ENCODE peak calls at places on chromosomes 3 and 15, in six cellular contexts. One of them, this sample, is unnamed.

GRCh38 chr15:76998661-76999285 is 3.8 kb downstream of the PSTPIP1 start:
- DNase-seq in skeletal muscle cell: no peak
- DNase-seq in lower leg skin: no peak
- DNase-seq in heart right ventricle: no peak
- DNase-seq in stimulated activated CD8-positive, alpha-beta memory T cell treated with anti-CD3 and anti-CD28 coated beads, Interleukin-7, amount 100 ng/mL, for 48 hours: no peak
- DNase-seq in endothelial cell: no peak
- DNase-seq in this sample: no peak

GRCh38 chr3:11096266-11097135 is 57.8 kb upstream of the HRH1 start:
- DNase-seq in endothelial cell: peak; percentile 28
- DNase-seq in skeletal muscle cell: peak; percentile 86
- DNase-seq in lower leg skin: peak; percentile 91
- DNase-seq in heart right ventricle: peak; percentile 63
- DNase-seq in stimulated activated CD8-positive, alpha-beta memory T cell treated with anti-CD3 and anti-CD28 coated beads, Interleukin-7, amount 100 ng/mL, for 48 hours: peak; percentile 74
- DNase-seq in this sample: peak; percentile 58

GRCh38 chr15:24772256-24772655 is 96.7 kb downstream of the NPAP1 start:
- DNase-seq in endothelial cell: no peak
- DNase-seq in heart right ventricle: no peak
- DNase-seq in stimulated activated CD8-positive, alpha-beta memory T cell treated with anti-CD3 and anti-CD28 coated beads, Interleukin-7, amount 100 ng/mL, for 48 hours: no peak
- DNase-seq in skeletal muscle cell: no peak
- DNase-seq in lower leg skin: no peak
- DNase-seq in this sample: peak; percentile 55

GRCh38 chr3:106275592-106275991 is 406.8 kb upstream of the CBLB start:
- DNase-seq in endothelial cell: no peak
- DNase-seq in stimulated activated CD8-positive, alpha-beta memory T cell treated with anti-CD3 and anti-CD28 coated beads, Interleukin-7, amount 100 ng/mL, for 48 hours: no peak
- DNase-seq in heart right ventricle: no peak
- DNase-seq in lower leg skin: no peak
- DNase-seq in skeletal muscle cell: no peak
- DNase-seq in this sample: no peak

GRCh38 chr3:124745092-124745491 is 14.8 kb downstream of the UMPS start:
- DNase-seq in endothelial cell: no peak
- DNase-seq in lower leg skin: no peak
- DNase-seq in heart right ventricle: no peak
- DNase-seq in skeletal muscle cell: no peak
- DNase-seq in stimulated activated CD8-positive, alpha-beta memory T cell treated with anti-CD3 and anti-CD28 coated beads, Interleukin-7, amount 100 ng/mL, for 48 hours: no peak
- DNase-seq in this sample: no peak

GRCh38 chr3:41199866-41200668 is 762 bp downstream of the CTNNB1 start:
- DNase-seq in stimulated activated CD8-positive, alpha-beta memory T cell treated with anti-CD3 and anti-CD28 coated beads, Interleukin-7, amount 100 ng/mL, for 48 hours: peak; percentile 14
- DNase-seq in lower leg skin: no peak
- DNase-seq in skeletal muscle cell: no peak
- DNase-seq in endothelial cell: no peak
- DNase-seq in heart right ventricle: peak; percentile 42
- DNase-seq in this sample: peak; percentile 63

GRCh38 chr15:74318376-74319137 is 48.9 kb downstream of the CYP11A1 start:
- DNase-seq in endothelial cell: no peak
- DNase-seq in stimulated activated CD8-positive, alpha-beta memory T cell treated with anti-CD3 and anti-CD28 coated beads, Interleukin-7, amount 100 ng/mL, for 48 hours: peak; percentile 6
- DNase-seq in skeletal muscle cell: no peak
- DNase-seq in heart right ventricle: peak; percentile 73
- DNase-seq in lower leg skin: no peak
- DNase-seq in this sample: no peak

GRCh38 chr3:127761101-127761802 is 61.1 kb downstream of the MGLL start:
- DNase-seq in heart right ventricle: no peak
- DNase-seq in lower leg skin: peak; percentile 81
- DNase-seq in stimulated activated CD8-positive, alpha-beta memory T cell treated with anti-CD3 and anti-CD28 coated beads, Interleukin-7, amount 100 ng/mL, for 48 hours: no peak
- DNase-seq in endothelial cell: no peak
- DNase-seq in skeletal muscle cell: no peak
- DNase-seq in this sample: no peak

GRCh38 chr15:68056097-68056865 is 2.2 kb downstream of the PIAS1 start:
- DNase-seq in stimulated activated CD8-positive, alpha-beta memory T cell treated with anti-CD3 and anti-CD28 coated beads, Interleukin-7, amount 100 ng/mL, for 48 hours: no peak
- DNase-seq in heart right ventricle: no peak
- DNase-seq in endothelial cell: no peak
- DNase-seq in skeletal muscle cell: no peak
- DNase-seq in lower leg skin: no peak
- DNase-seq in this sample: no peak

GRCh38 chr3:172280406-172281051 is 167.7 kb downstream of the GHSR start:
- DNase-seq in stimulated activated CD8-positive, alpha-beta memory T cell treated with anti-CD3 and anti-CD28 coated beads, Interleukin-7, amount 100 ng/mL, for 48 hours: no peak
- DNase-seq in lower leg skin: no peak
- DNase-seq in skeletal muscle cell: peak; percentile 31
- DNase-seq in heart right ventricle: no peak
- DNase-seq in endothelial cell: no peak
- DNase-seq in this sample: no peak

GRCh38 chr15:90598053-90598577 is 68.4 kb downstream of the CRTC3 start:
- DNase-seq in endothelial cell: no peak
- DNase-seq in skeletal muscle cell: no peak
- DNase-seq in heart right ventricle: peak; percentile 59
- DNase-seq in lower leg skin: peak; percentile 88
- DNase-seq in stimulated activated CD8-positive, alpha-beta memory T cell treated with anti-CD3 and anti-CD28 coated beads, Interleukin-7, amount 100 ng/mL, for 48 hours: no peak
- DNase-seq in this sample: peak; percentile 72

GRCh38 chr3:64267774-64268604 is 42.7 kb upstream of the PRICKLE2 start:
- DNase-seq in stimulated activated CD8-positive, alpha-beta memory T cell treated with anti-CD3 and anti-CD28 coated beads, Interleukin-7, amount 100 ng/mL, for 48 hours: no peak
- DNase-seq in heart right ventricle: peak; percentile 76
- DNase-seq in skeletal muscle cell: no peak
- DNase-seq in lower leg skin: peak; percentile 89
- DNase-seq in endothelial cell: peak; percentile 31
- DNase-seq in this sample: peak; percentile 78

GRCh38 chr15:45587861-45588170 is 637 bp downstream of the BLOC1S6 start:
- DNase-seq in skeletal muscle cell: no peak
- DNase-seq in lower leg skin: no peak
- DNase-seq in heart right ventricle: no peak
- DNase-seq in stimulated activated CD8-positive, alpha-beta memory T cell treated with anti-CD3 and anti-CD28 coated beads, Interleukin-7, amount 100 ng/mL, for 48 hours: no peak
- DNase-seq in endothelial cell: no peak
- DNase-seq in this sample: no peak

GRCh38 chr15:57485869-57486268 is 105.8 kb upstream of the MYZAP start:
- DNase-seq in endothelial cell: no peak
- DNase-seq in lower leg skin: peak; percentile 82
- DNase-seq in skeletal muscle cell: peak; percentile 21
- DNase-seq in stimulated activated CD8-positive, alpha-beta memory T cell treated with anti-CD3 and anti-CD28 coated beads, Interleukin-7, amount 100 ng/mL, for 48 hours: no peak
- DNase-seq in heart right ventricle: no peak
- DNase-seq in this sample: peak; percentile 86

GRCh38 chr15:91924842-91925495 is 71.5 kb downstream of the SLCO3A1 start:
- DNase-seq in skeletal muscle cell: no peak
- DNase-seq in lower leg skin: peak; percentile 34
- DNase-seq in endothelial cell: no peak
- DNase-seq in heart right ventricle: no peak
- DNase-seq in stimulated activated CD8-positive, alpha-beta memory T cell treated with anti-CD3 and anti-CD28 coated beads, Interleukin-7, amount 100 ng/mL, for 48 hours: no peak
- DNase-seq in this sample: no peak

GRCh38 chr3:141412087-141412935 is 44.0 kb downstream of the ZBTB38 start:
- DNase-seq in skeletal muscle cell: peak; percentile 71
- DNase-seq in heart right ventricle: peak; percentile 75
- DNase-seq in stimulated activated CD8-positive, alpha-beta memory T cell treated with anti-CD3 and anti-CD28 coated beads, Interleukin-7, amount 100 ng/mL, for 48 hours: no peak
- DNase-seq in lower leg skin: no peak
- DNase-seq in endothelial cell: no peak
- DNase-seq in this sample: no peak

GRCh38 chr3:78895528-78895927 is 872.3 kb downstream of the ROBO1 start:
- DNase-seq in stimulated activated CD8-positive, alpha-beta memory T cell treated with anti-CD3 and anti-CD28 coated beads, Interleukin-7, amount 100 ng/mL, for 48 hours: no peak
- DNase-seq in lower leg skin: no peak
- DNase-seq in skeletal muscle cell: no peak
- DNase-seq in heart right ventricle: no peak
- DNase-seq in endothelial cell: no peak
- DNase-seq in this sample: no peak

GRCh38 chr3:11514191-11514770 is 129.4 kb downstream of the VGLL4 start:
- DNase-seq in lower leg skin: peak; percentile 90
- DNase-seq in stimulated activated CD8-positive, alpha-beta memory T cell treated with anti-CD3 and anti-CD28 coated beads, Interleukin-7, amount 100 ng/mL, for 48 hours: no peak
- DNase-seq in skeletal muscle cell: peak; percentile 65
- DNase-seq in endothelial cell: no peak
- DNase-seq in heart right ventricle: peak; percentile 66
- DNase-seq in this sample: no peak

GRCh38 chr3:25441234-25441856 is 13.3 kb downstream of the RARB start:
- DNase-seq in skeletal muscle cell: no peak
- DNase-seq in heart right ventricle: no peak
- DNase-seq in endothelial cell: no peak
- DNase-seq in lower leg skin: no peak
- DNase-seq in stimulated activated CD8-positive, alpha-beta memory T cell treated with anti-CD3 and anti-CD28 coated beads, Interleukin-7, amount 100 ng/mL, for 48 hours: no peak
- DNase-seq in this sample: peak; percentile 38

GRCh38 chr15:95247068-95247984 is 1016.0 kb downstream of the MCTP2 start:
- DNase-seq in heart right ventricle: no peak
- DNase-seq in endothelial cell: no peak
- DNase-seq in stimulated activated CD8-positive, alpha-beta memory T cell treated with anti-CD3 and anti-CD28 coated beads, Interleukin-7, amount 100 ng/mL, for 48 hours: no peak
- DNase-seq in skeletal muscle cell: peak; percentile 90
- DNase-seq in lower leg skin: no peak
- DNase-seq in this sample: no peak

This sample was measured in H9.